ENCODE peak calls at places on chromosomes 2 and 18, in five cellular contexts. L is WTC11, B is K562, R is H1, V is GM12878. E is an unnamed sample.

GRCh38 chr2:48145845-48146452 is 239.7 kb upstream of the FBXO11 start:
- DNase-seq in L (no peak), B (peak; percentile 43), R (no peak), V (no peak), E (peak; percentile 58)

GRCh38 chr2:161814008-161814660 is 189.9 kb downstream of the SLC4A10 start:
- DNase-seq in L (no peak), B (no peak), R (no peak), V (no peak), E (no peak)

GRCh38 chr18:4319738-4320677 is 135.1 kb downstream of the DLGAP1 start:
- DNase-seq in L (no peak), B (no peak), R (no peak), V (peak; percentile 64), E (no peak)

GRCh38 chr2:182064024-182064880 is 78.6 kb downstream of the PPP1R1C start:
- DNase-seq in L (no peak), B (no peak), R (no peak), V (no peak), E (no peak)

GRCh38 chr2:163369111-163369510 is 366.7 kb downstream of the FIGN start:
- DNase-seq in L (no peak), B (no peak), R (no peak), V (no peak), E (no peak)

GRCh38 chr2:175557810-175558377 is 376.4 kb upstream of the ATP5MC3 start:
- DNase-seq in L (no peak), B (no peak), R (no peak), V (no peak), E (no peak)

GRCh38 chr2:63698825-63699548 is 110.2 kb downstream of the MDH1 start:
- DNase-seq in L (peak; percentile 52), B (no peak), R (peak; percentile 53), V (no peak), E (peak; percentile 72)

GRCh38 chr18:33495278-33495677 is 54.8 kb upstream of the CCDC178 start:
- DNase-seq in L (peak; percentile 37), B (peak; percentile 27), R (no peak), V (peak; percentile 2), E (peak; percentile 24)

GRCh38 chr2:88600038-88600465 is 27.2 kb downstream of the EIF2AK3 start:
- DNase-seq in L (no peak), B (peak; percentile 72), R (no peak), V (peak; percentile 98), E (peak; percentile 90)

GRCh38 chr2:129619471-129619870 is 360.0 kb upstream of the RAB6C start:
- DNase-seq in L (peak; percentile 19), B (no peak), R (no peak), V (no peak), E (no peak)

GRCh38 chr2:161030260-161031063 is 129.8 kb upstream of the TANK start:
- DNase-seq in L (no peak), B (no peak), R (no peak), V (no peak), E (peak; percentile 45)

GRCh38 chr2:94982661-94983060 is 42.8 kb upstream of the MAL start:
- DNase-seq in L (no peak), B (no peak), R (no peak), V (no peak), E (no peak)

GRCh38 chr18:24013061-24013460 is 1.5 kb upstream of the TTC39C start:
- DNase-seq in L (no peak), B (no peak), R (no peak), V (no peak), E (no peak)

DNA sequence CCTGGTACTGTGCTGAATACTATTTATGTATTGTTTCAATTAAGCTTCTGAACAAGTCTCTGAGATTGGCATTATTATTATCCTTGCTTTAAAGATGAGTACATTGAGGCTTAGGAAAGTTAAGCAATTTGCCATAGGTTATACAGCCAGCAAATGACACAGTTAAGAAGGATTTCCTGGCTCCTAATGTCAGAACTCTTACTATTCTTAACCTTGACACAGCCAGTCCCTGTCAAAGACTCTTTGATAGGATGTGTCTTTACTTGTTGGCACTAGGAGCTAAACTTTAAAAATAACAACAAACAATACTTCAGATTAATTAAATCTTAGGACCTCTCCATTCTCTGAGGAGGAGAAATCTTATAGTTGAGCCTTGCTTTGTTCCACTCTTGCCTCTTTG is 70.6 kb downstream of the UBR3 start:
- DNase-seq in L (no peak), B (no peak), R (no peak), V (no peak), E (no peak)
- TF ChIP-seq ATF2 in L (no peak), B (no peak), R (no peak), V (no peak), E (no peak)

GRCh38 chr2:124476291-124476690 is 451.2 kb downstream of the CNTNAP5 start:
- DNase-seq in L (no peak), B (no peak), R (no peak), V (no peak), E (peak; percentile 6)
- TF ChIP-seq ATF2 in L (no peak), B (no peak), R (no peak), V (no peak), E (no peak)

GRCh38 chr2:202017940-202018339 is 15.7 kb upstream of the FZD7 start:
- DNase-seq in L (no peak), B (no peak), R (no peak), V (no peak), E (no peak)
- TF ChIP-seq ATF2 in L (no peak), B (no peak), R (no peak), V (no peak), E (no peak)

GRCh38 chr2:116269040-116269439 is 1545.5 kb upstream of the DDX18 start:
- DNase-seq in L (no peak), B (no peak), R (no peak), V (no peak), E (no peak)
- TF ChIP-seq ATF2 in L (no peak), B (no peak), R (no peak), V (no peak), E (no peak)

GRCh38 chr18:79379251-79379905 is 16.4 kb upstream of the NFATC1 start:
- DNase-seq in L (no peak), B (no peak), R (no peak), V (no peak), E (no peak)
- TF ChIP-seq ATF2 in L (no peak), B (no peak), R (no peak), V (no peak), E (no peak)

E was measured in HepG2.